ENCODE peak calls at places on chromosomes 2 and 18, in six cellular contexts. R is HepG2, A is A549, B is endothelial cell of umbilical vein, C is K562, N is GM12878. G is an unnamed sample.

GRCh38 chr2:239149501-239149900 is 251.3 kb downstream of the HDAC4 start:
- DNase-seq in C (no peak), A (no peak), N (no peak), R (no peak), B (no peak), G (no peak)

GRCh38 chr2:239532859-239533258 is 132.0 kb upstream of the HDAC4 start:
- DNase-seq in C (no peak), A (no peak), B (no peak), R (no peak), N (no peak), G (no peak)

GRCh38 chr2:61658841-61659780 is 121.0 kb upstream of the XPO1 start:
- DNase-seq in B (peak), C (peak), R (peak), A (peak), N (peak), G (peak)

GRCh38 chr2:142615876-142616275 is 261.6 kb upstream of the KYNU start:
- DNase-seq in C (no peak), A (no peak), B (no peak), N (no peak), R (no peak), G (no peak)

GRCh38 chr2:192267484-192267883 is 72.8 kb upstream of the TMEFF2 start:
- DNase-seq in N (no peak), C (no peak), A (no peak), B (peak), R (no peak), G (no peak)

GRCh38 chr2:120596990-120597594 is 138.6 kb upstream of the GLI2 start:
- DNase-seq in C (no peak), A (no peak), B (peak), R (no peak), N (no peak), G (peak)

GRCh38 chr2:41199320-41199719 is 747.4 kb upstream of the SLC8A1 start:
- DNase-seq in B (no peak), A (no peak), C (no peak), N (no peak), R (no peak), G (no peak)

GRCh38 chr18:13375302-13376255 is 157.0 kb downstream of the LDLRAD4 start:
- DNase-seq in R (no peak), A (peak), B (peak), C (peak), N (peak), G (peak)

GRCh38 chr2:73284296-73285161 is at the start of gene FBXO41:
- DNase-seq in R (peak), C (peak), A (peak), N (peak), B (no peak), G (peak)

GRCh38 chr18:22625406-22625805 is 207.7 kb upstream of the CTAGE1 start:
- DNase-seq in A (no peak), R (no peak), C (no peak), B (no peak), N (no peak), G (no peak)

GRCh38 chr18:3044931-3045698 is 32.2 kb upstream of the LPIN2 start:
- DNase-seq in R (peak), A (no peak), B (peak), C (no peak), N (no peak), G (no peak)

GRCh38 chr18:34647251-34647650 is 62.8 kb upstream of the DTNA start:
- DNase-seq in A (peak), N (no peak), C (peak), B (no peak), R (no peak), G (peak)

GRCh38 chr2:9800975-9801723 is 42.1 kb upstream of the TAF1B start:
- DNase-seq in B (no peak), R (peak), N (no peak), A (no peak), C (peak), G (peak)

GRCh38 chr2:218995972-218996644 is 2.9 kb upstream of the CRYBA2 start:
- DNase-seq in A (peak), N (no peak), R (peak), C (peak), B (peak), G (peak)

GRCh38 chr2:43609304-43609883 is 13.6 kb upstream of the THADA start:
- DNase-seq in A (peak), R (peak), C (peak), B (peak), N (no peak), G (peak)

GRCh38 chr18:47611649-47612048 is 318.8 kb downstream of the SMAD2 start:
- DNase-seq in R (no peak), N (no peak), C (no peak), B (no peak), A (no peak), G (no peak)

GRCh38 chr18:28407681-28408080 is 230.8 kb upstream of the CDH2 start:
- DNase-seq in B (no peak), A (no peak), R (no peak), N (no peak), C (no peak), G (no peak)

GRCh38 chr2:204357175-204357695 is 188.0 kb upstream of the PARD3B start:
- DNase-seq in N (no peak), A (no peak), R (no peak), C (no peak), B (no peak), G (no peak)

GRCh38 chr2:195343942-195344530 is 313.0 kb upstream of the SLC39A10 start:
- DNase-seq in R (no peak), N (no peak), B (no peak), A (no peak), C (no peak), G (peak)

GRCh38 chr2:177396630-177397460 is 4.3 kb downstream of the AGPS start:
- DNase-seq in B (peak), A (peak), R (peak), N (no peak), C (no peak), G (peak)

GRCh38 chr2:70691497-70691896 is 76.5 kb downstream of the ADD2 start:
- DNase-seq in R (no peak), C (no peak), B (no peak), A (no peak), N (no peak), G (no peak)

GRCh38 chr2:25253153-25253617 is 84.8 kb upstream of the POMC start:
- DNase-seq in C (no peak), R (no peak), N (no peak), B (no peak), A (no peak), G (no peak)

GRCh38 chr2:43790118-43790517 is 16.3 kb downstream of the DYNC2LI1 start:
- DNase-seq in R (no peak), B (no peak), A (no peak), N (no peak), C (no peak), G (no peak)

GRCh38 chr2:230520875-230521155 is 104.8 kb downstream of the SP100 start:
- DNase-seq in A (peak), N (no peak), B (no peak), C (no peak), R (no peak), G (no peak)

GRCh38 chr2:39156107-39156506 is 35.3 kb upstream of the SOS1 start:
- DNase-seq in R (no peak), A (no peak), B (no peak), N (no peak), C (no peak), G (no peak)

GRCh38 chr2:113282747-113283533 is 4.2 kb upstream of the PAX8 start:
- DNase-seq in R (peak), C (peak), B (no peak), A (peak), N (no peak), G (peak)

GRCh38 chr2:126494593-126494992 is 161.4 kb upstream of the GYPC start:
- DNase-seq in B (no peak), A (no peak), C (no peak), N (no peak), R (no peak), G (no peak)

GRCh38 chr18:48645427-48646002 is 106.7 kb downstream of the CTIF start:
- DNase-seq in A (no peak), N (no peak), C (no peak), B (no peak), R (no peak), G (no peak)

GRCh38 chr2:134869941-134870736 is 31.7 kb downstream of the ACMSD start:
- DNase-seq in B (no peak), C (no peak), A (no peak), N (no peak), R (no peak), G (no peak)

GRCh38 chr2:236576053-236576452 is 6.4 kb downstream of the ACKR3 start:
- DNase-seq in A (no peak), R (no peak), N (no peak), B (peak), C (no peak), G (no peak)

GRCh38 chr2:189517847-189518535 is 62.6 kb downstream of the SLC40A1 start:
- DNase-seq in R (no peak), C (peak), A (no peak), B (no peak), N (no peak), G (no peak)

GRCh38 chr2:10273215-10274175 is 29.2 kb upstream of the HPCAL1 start:
- DNase-seq in C (peak), B (no peak), R (no peak), A (no peak), N (no peak), G (no peak)

GRCh38 chr2:67498931-67499330 is 101.8 kb downstream of the ETAA1 start:
- DNase-seq in B (no peak), A (no peak), R (no peak), C (no peak), N (no peak), G (no peak)

GRCh38 chr2:72864500-72864899 is 22.7 kb upstream of the SPR start:
- DNase-seq in R (no peak), A (peak), N (no peak), B (peak), C (no peak), G (no peak)

GRCh38 chr18:58927659-58928058 is 63.0 kb downstream of the ZNF532 start:
- DNase-seq in B (no peak), C (no peak), R (no peak), A (no peak), N (no peak), G (no peak)

GRCh38 chr18:58929206-58929605 is 64.5 kb downstream of the ZNF532 start:
- DNase-seq in R (no peak), A (no peak), C (no peak), N (no peak), B (no peak), G (no peak)

GRCh38 chr18:58922995-58923394 is 58.3 kb downstream of the ZNF532 start:
- DNase-seq in A (no peak), N (no peak), R (no peak), B (no peak), C (no peak), G (no peak)

GRCh38 chr18:58928401-58928800 is 63.7 kb downstream of the ZNF532 start:
- DNase-seq in C (no peak), R (no peak), A (no peak), B (no peak), N (no peak), G (no peak)

GRCh38 chr18:58924473-58924872 is 59.8 kb downstream of the ZNF532 start:
- DNase-seq in A (no peak), B (no peak), C (no peak), N (no peak), R (no peak), G (no peak)
- TF ChIP-seq MYC in A (no peak), B (no peak), C (no peak), N (no peak), R (no peak), G (no peak)

GRCh38 chr2:99150691-99151090 is 4.1 kb downstream of the TSGA10 start:
- DNase-seq in C (no peak), R (no peak), N (no peak), A (no peak), B (no peak), G (peak)
- TF ChIP-seq MYC in C (no peak), R (no peak), N (no peak), A (no peak), B (no peak), G (no peak)

GRCh38 chr2:101486258-101486701 is 11.4 kb upstream of the RFX8 start:
- DNase-seq in R (no peak), A (no peak), N (no peak), C (no peak), B (peak), G (no peak)
- TF ChIP-seq MYC in R (no peak), A (no peak), N (no peak), C (no peak), B (no peak), G (no peak)

GRCh38 chr2:158009425-158009824 is 92.3 kb upstream of the UPP2 start:
- DNase-seq in B (no peak), N (no peak), A (no peak), R (no peak), C (peak), G (peak)
- TF ChIP-seq MYC in B (no peak), N (no peak), A (no peak), R (no peak), C (no peak), G (no peak)

GRCh38 chr2:100584811-100585210 is 22.0 kb downstream of the PDCL3 start:
- DNase-seq in C (no peak), N (no peak), R (no peak), A (no peak), B (peak), G (no peak)

GRCh38 chr2:100581265-100581612 is 18.4 kb downstream of the PDCL3 start:
- DNase-seq in A (no peak), C (no peak), R (no peak), N (no peak), B (no peak), G (no peak)

GRCh38 chr2:100577777-100578176 is 15.0 kb downstream of the PDCL3 start:
- DNase-seq in C (no peak), N (no peak), A (no peak), R (no peak), B (no peak), G (no peak)

DNA sequence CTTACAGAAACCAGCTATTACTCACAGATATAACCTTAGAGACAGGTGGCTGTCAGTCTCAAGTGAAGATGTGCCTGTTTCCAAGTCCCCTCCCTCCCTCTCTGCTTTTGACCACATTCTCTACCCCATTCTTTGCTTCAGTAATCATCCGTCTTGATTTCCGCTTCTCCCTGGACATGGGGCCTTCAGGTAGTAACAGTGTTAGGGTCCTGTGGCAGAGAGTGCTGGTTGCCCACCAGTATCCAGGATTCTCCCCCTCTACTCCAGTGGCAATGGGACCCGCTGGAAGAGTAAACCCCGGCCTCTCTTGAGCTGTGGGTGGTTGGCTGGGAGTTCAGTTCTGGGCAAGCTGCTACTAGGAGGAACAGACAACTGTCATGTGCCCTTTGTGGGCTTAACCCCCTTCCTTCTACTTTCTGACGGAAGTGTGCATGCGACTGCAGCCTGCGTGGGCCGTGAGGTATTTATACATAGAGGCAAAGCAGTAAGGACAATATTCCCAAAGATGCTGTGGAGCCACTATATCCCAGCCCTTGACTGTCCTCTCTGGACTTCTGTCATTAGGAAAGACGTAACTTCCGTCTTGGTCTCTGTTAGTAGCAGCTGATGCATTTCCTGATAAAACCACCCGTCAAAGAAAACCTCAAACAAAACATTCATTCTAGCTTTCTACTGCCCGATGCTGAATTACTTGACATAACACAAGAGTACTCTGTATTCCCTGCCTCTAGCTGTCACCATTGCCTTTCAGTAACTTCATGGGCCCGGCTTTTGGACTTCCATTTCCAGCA is 17.9 kb downstream of the PDCL3 start:
- DNase-seq in C (no peak), A (no peak), N (peak), R (no peak), B (peak), G (peak)
- TF ChIP-seq MYC in C (no peak), A (no peak), N (no peak), R (no peak), B (no peak), G (no peak)

G was measured in NB4.